ENCODE peak calls at places on chromosomes 16 and 17, in nine cellular contexts. M is neuronal stem cell, Z is aorta, D is cardiac muscle cell, S is adipocyte, F is A549, T is body of pancreas, E is right lobe of liver, V is hepatocyte. N is an unnamed sample. For H3K9me3, the result is how much of the 10 kb centered on the place peaks cover.

GRCh38 chr17:64074704-64075484 is 54.5 kb upstream of the ICAM2 start:
- DNase-seq in M (no peak), Z (no peak), D (no peak), S (peak), F (peak), T (peak), E (peak), V (peak), N (no peak)

GRCh38 chr17:6643460-6644125 is 2.7 kb downstream of the TXNDC17 start:
- DNase-seq in M (no peak), Z (no peak), D (no peak), S (no peak), F (no peak), T (no peak), E (no peak), V (no peak), N (peak)

GRCh38 chr17:42676424-42677011 is at the start of gene PLEKHH3:
- DNase-seq in M (no peak), Z (no peak), D (no peak), S (no peak), F (no peak), T (no peak), E (no peak), V (no peak), N (no peak)

GRCh38 chr16:1093284-1094123 is 2.5 kb downstream of the C1QTNF8 start:
- DNase-seq in M (no peak), Z (no peak), D (no peak), S (no peak), F (peak), T (no peak), E (no peak), V (no peak), N (no peak)

GRCh38 chr17:34487616-34488015 is 91.8 kb upstream of the TMEM132E start:
- DNase-seq in M (no peak), Z (no peak), D (no peak), S (no peak), F (no peak), T (no peak), E (no peak), V (no peak), N (no peak)

GRCh38 chr16:30398660-30399434 is 3.6 kb downstream of the ZNF48 start:
- DNase-seq in M (no peak), Z (no peak), D (no peak), S (no peak), F (no peak), T (no peak), E (no peak), V (no peak), N (no peak)

GRCh38 chr17:2749784-2750181 is 331 bp upstream of the CCDC92B start:
- DNase-seq in M (peak), Z (peak), D (peak), S (peak), F (peak), T (peak), E (peak), V (peak), N (peak)

GRCh38 chr17:71441098-71441497 is 679.7 kb upstream of the SOX9 start:
- DNase-seq in M (no peak), Z (no peak), D (no peak), S (peak), F (peak), T (no peak), E (no peak), V (peak), N (peak)

GRCh38 chr17:70204431-70204830 is 35.1 kb downstream of the KCNJ2 start:
- DNase-seq in M (no peak), Z (no peak), D (no peak), S (no peak), F (no peak), T (no peak), E (no peak), V (no peak), N (no peak)

GRCh38 chr17:70208825-70209555 is 39.7 kb downstream of the KCNJ2 start:
- DNase-seq in M (no peak), Z (no peak), D (no peak), S (no peak), F (no peak), T (no peak), E (no peak), V (peak), N (no peak)

GRCh38 chr17:70208080-70208794 is 38.9 kb downstream of the KCNJ2 start:
- DNase-seq in M (no peak), Z (no peak), D (no peak), S (no peak), F (no peak), T (no peak), E (no peak), V (no peak), N (no peak)

GRCh38 chr17:70205386-70205785 is 36.1 kb downstream of the KCNJ2 start:
- DNase-seq in M (no peak), Z (no peak), D (no peak), S (no peak), F (no peak), T (no peak), E (no peak), V (no peak), N (no peak)

GRCh38 chr17:70207184-70207583 is 37.9 kb downstream of the KCNJ2 start:
- DNase-seq in M (no peak), Z (no peak), D (no peak), S (no peak), F (no peak), T (no peak), E (no peak), V (no peak), N (no peak)
- H3K9me3 ChIP-seq in M (under half), Z (under half), D (under half), S (under half), F (under half), T (under half), E (under half), V (under half), N (under half)

GRCh38 chr16:61194573-61194972 is 841.7 kb downstream of the CDH8 start:
- DNase-seq in M (no peak), Z (no peak), D (no peak), S (no peak), F (no peak), T (no peak), E (no peak), V (no peak), N (no peak)
- H3K9me3 ChIP-seq in M (under half), Z (under half), D (under half), S (under half), F (under half), T (under half), E (under half), V (under half), N (under half)

GRCh38 chr17:40772101-40772500 is at the start of gene KRT26:
- DNase-seq in M (no peak), Z (no peak), D (no peak), S (no peak), F (no peak), T (no peak), E (no peak), V (no peak), N (no peak)
- H3K9me3 ChIP-seq in M (under half), Z (under half), D (under half), S (under half), F (under half), T (under half), E (under half), V (under half), N (under half)

DNA sequence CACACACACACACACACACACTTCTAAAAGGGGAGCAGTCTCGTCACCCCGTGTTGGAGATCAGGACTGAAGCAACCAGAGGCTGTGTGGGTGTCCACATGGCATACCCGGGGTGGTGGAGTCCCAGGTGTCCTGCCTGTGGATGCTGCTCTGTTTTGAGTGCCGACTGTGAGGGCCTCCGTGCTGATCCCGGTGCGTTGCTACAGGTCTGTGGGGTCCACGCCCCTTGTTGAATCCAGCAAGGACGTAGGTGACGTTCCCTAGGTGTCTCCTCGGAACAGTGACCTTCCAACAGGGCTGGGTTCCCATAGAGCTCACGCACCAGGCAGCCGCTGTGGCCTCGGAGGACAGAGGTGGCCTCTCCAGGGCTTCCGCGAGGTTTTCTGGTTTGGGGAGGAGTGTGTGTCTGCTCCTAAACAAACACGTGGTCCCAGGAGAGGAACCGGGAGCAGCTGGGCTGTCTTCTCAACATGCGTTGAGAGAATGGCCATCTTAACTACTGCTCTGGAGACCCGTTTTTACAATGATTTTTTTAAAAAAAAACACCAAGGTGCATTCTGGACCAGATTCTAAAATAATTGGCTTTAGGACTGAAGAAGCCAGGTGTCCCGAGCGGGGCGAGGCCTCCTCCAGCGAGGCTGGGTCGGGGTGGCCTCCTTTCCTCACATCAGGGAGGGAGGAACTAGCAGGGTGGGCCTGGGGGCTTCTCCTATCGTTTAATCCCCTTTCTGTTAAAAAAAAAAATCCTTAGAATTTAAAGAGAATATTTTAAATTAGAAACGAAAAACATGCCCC is 100.6 kb upstream of the ZNF750 start:
- DNase-seq in M (no peak), Z (no peak), D (no peak), S (no peak), F (no peak), T (peak), E (peak), V (no peak), N (no peak)
- H3K9me3 ChIP-seq in M (under half), Z (under half), D (under half), S (under half), F (under half), T (under half), E (under half), V (under half), N (under half)

GRCh38 chr17:11273596-11273995 is 32.6 kb downstream of the SHISA6 start:
- DNase-seq in M (no peak), Z (no peak), D (no peak), S (no peak), F (no peak), T (no peak), E (no peak), V (no peak), N (no peak)
- H3K9me3 ChIP-seq in M (under half), Z (under half), D (under half), S (under half), F (under half), T (under half), E (under half), V (under half), N (under half)

GRCh38 chr16:3327514-3327913 is 22.2 kb downstream of the ZNF75A start:
- DNase-seq in M (no peak), Z (no peak), D (no peak), S (no peak), F (no peak), T (no peak), E (no peak), V (no peak), N (no peak)

GRCh38 chr16:3317315-3317999 is 12.2 kb downstream of the ZNF75A start:
- DNase-seq in M (no peak), Z (no peak), D (no peak), S (peak), F (peak), T (no peak), E (no peak), V (no peak), N (no peak)

GRCh38 chr16:3321802-3322201 is 16.5 kb downstream of the ZNF75A start:
- DNase-seq in M (no peak), Z (no peak), D (no peak), S (no peak), F (peak), T (no peak), E (no peak), V (no peak), N (no peak)
- H3K9me3 ChIP-seq in M (under half), Z (under half), D (under half), S (half or more), F (half or more), T (half or more), E (under half), V (under half), N (under half)

GRCh38 chr17:22692066-22692800 is 999.9 kb downstream of the KCNJ18 start:
- DNase-seq in M (no peak), Z (no peak), D (no peak), S (no peak), F (no peak), T (no peak), E (no peak), V (no peak), N (no peak)

GRCh38 chr17:22692801-22693171 is 1000.5 kb downstream of the KCNJ18 start:
- DNase-seq in M (no peak), Z (no peak), D (no peak), S (no peak), F (no peak), T (no peak), E (no peak), V (no peak), N (no peak)

GRCh38 chr17:22695228-22695619 is 1002.9 kb downstream of the KCNJ18 start:
- DNase-seq in M (no peak), Z (no peak), D (no peak), S (no peak), F (no peak), T (no peak), E (no peak), V (no peak), N (no peak)

GRCh38 chr17:22694362-22695227 is 1002.3 kb downstream of the KCNJ18 start:
- DNase-seq in M (no peak), Z (no peak), D (no peak), S (no peak), F (peak), T (no peak), E (no peak), V (no peak), N (no peak)
- H3K9me3 ChIP-seq in M (under half), Z (under half), D (under half), S (under half), F (under half), T (under half), E (under half), V (under half), N (under half)

GRCh38 chr16:35174006-35174405 is 1714.6 kb downstream of the TP53TG3F start:
- DNase-seq in M (no peak), Z (no peak), D (no peak), S (no peak), F (no peak), T (no peak), E (no peak), V (no peak), N (no peak)
- H3K9me3 ChIP-seq in M (under half), Z (under half), D (under half), S (under half), F (under half), T (under half), E (under half), V (under half), N (under half)

N was measured in MG63.